ENCODE peak calls at places on chromosomes 6 and 20, in four cellular contexts. I, R, L and D are unnamed samples.

GRCh38 chr6:168155193-168155592 is 76.2 kb upstream of the FRMD1 start:
- DNase-seq in I (no peak), R (peak), L (no peak), D (no peak)

GRCh38 chr6:14354919-14355572 is 237.5 kb downstream of the CD83 start:
- DNase-seq in I (no peak), R (no peak), L (no peak), D (no peak)

GRCh38 chr20:37243937-37244571 is 17.6 kb downstream of the GHRH start:
- DNase-seq in I (peak), R (no peak), L (no peak), D (no peak)

GRCh38 chr20:50321797-50322480 is 131.3 kb downstream of the CEBPB start:
- DNase-seq in I (no peak), R (no peak), L (no peak), D (no peak)

GRCh38 chr6:133978896-133979240 is 25.8 kb downstream of the TBPL1 start:
- DNase-seq in I (no peak), R (no peak), L (no peak), D (no peak)

GRCh38 chr6:92110390-92110789 is 1309.0 kb downstream of the EPHA7 start:
- DNase-seq in I (no peak), R (no peak), L (no peak), D (no peak)

GRCh38 chr20:48339147-48339985 is 488.4 kb downstream of the PREX1 start:
- DNase-seq in I (no peak), R (no peak), L (peak), D (no peak)

GRCh38 chr20:34581341-34582189 is 23.0 kb downstream of the MAP1LC3A start:
- DNase-seq in I (no peak), R (peak), L (peak), D (no peak)

GRCh38 chr20:63265891-63266515 is 6.6 kb upstream of the ARFGAP1 start:
- DNase-seq in I (no peak), R (no peak), L (no peak), D (no peak)

GRCh38 chr6:127015858-127016257 is 102.6 kb upstream of the RSPO3 start:
- DNase-seq in I (no peak), R (no peak), L (no peak), D (no peak)

GRCh38 chr6:101268541-101268940 is 125.0 kb upstream of the GRIK2 start:
- DNase-seq in I (no peak), R (no peak), L (no peak), D (no peak)

GRCh38 chr6:155188707-155189496 is 74.9 kb upstream of the CLDN20 start:
- DNase-seq in I (no peak), R (no peak), L (no peak), D (no peak)
- TF ChIP-seq CTCF in I (no peak), R (no peak), L (no peak), D (no peak)

GRCh38 chr6:138520463-138520862 is 21.2 kb upstream of the NHSL1 start:
- DNase-seq in I (no peak), R (no peak), L (no peak), D (no peak)
- TF ChIP-seq CTCF in I (peak), R (peak), L (peak), D (peak)

GRCh38 chr6:65259982-65260381 is 447.0 kb downstream of the EYS start:
- DNase-seq in I (no peak), R (no peak), L (no peak), D (no peak)

DNA sequence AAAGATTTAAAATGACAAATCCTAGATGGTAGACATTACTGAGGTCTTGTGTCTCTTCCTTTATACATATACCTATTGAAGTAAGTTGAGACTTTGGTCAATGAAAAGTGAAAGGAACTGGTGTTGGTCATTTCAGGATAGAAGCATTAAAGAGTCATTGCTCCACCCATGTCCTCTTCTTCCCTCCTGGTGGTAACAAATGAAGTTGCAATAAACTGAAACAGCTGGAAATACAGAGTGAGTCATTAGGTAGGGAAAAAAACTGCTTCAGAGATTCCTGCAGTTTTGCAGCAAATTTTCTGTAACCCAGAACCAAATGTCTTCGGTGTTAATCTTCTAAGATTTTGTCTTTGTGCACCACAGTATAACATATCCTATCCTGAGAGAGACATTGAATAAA is 447.9 kb downstream of the EYS start:
- DNase-seq in I (no peak), R (no peak), L (no peak), D (no peak)
- TF ChIP-seq CTCF in I (peak), R (peak), L (no peak), D (peak)

DNA sequence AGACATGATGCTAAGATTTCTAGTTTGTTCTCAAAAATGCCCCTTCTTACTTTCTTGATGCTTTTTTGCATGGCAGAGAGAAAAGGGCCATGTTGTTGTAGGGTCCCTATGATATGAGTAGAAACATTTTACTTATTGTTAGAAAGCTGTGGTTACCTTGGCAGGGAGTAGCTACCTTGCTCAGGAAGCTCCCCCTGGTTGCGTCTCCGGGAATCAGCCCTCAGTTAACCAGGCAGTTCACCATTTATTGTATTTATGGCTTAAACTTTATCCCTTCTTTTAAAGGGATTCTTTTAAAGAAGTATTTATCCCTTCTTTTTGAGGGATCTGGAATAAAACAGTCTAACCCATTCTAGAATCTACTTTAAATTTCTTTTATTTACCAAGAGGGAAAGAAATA is 113.9 kb upstream of the PROKR2 start:
- DNase-seq in I (no peak), R (no peak), L (no peak), D (no peak)
- TF ChIP-seq CTCF in I (peak), R (no peak), L (no peak), D (no peak)

GRCh38 chr6:167045828-167046580 is 46.8 kb downstream of the CEP43 start:
- DNase-seq in I (no peak), R (no peak), L (no peak), D (no peak)
- TF ChIP-seq CTCF in I (peak), R (no peak), L (no peak), D (peak)

GRCh38 chr6:34985236-34985635 is 96.2 kb downstream of the ANKS1A start:
- DNase-seq in I (no peak), R (no peak), L (peak), D (no peak)

GRCh38 chr6:34984416-34984815 is 95.4 kb downstream of the ANKS1A start:
- DNase-seq in I (no peak), R (no peak), L (no peak), D (no peak)

GRCh38 chr6:34981951-34982350 is 92.9 kb downstream of the ANKS1A start:
- DNase-seq in I (no peak), R (no peak), L (no peak), D (no peak)

GRCh38 chr6:34979994-34980393 is 90.9 kb downstream of the ANKS1A start:
- DNase-seq in I (no peak), R (no peak), L (no peak), D (no peak)

GRCh38 chr6:34982424-34982852 is 93.4 kb downstream of the ANKS1A start:
- DNase-seq in I (no peak), R (no peak), L (no peak), D (no peak)
- TF ChIP-seq CTCF in I (peak), R (peak), L (peak), D (no peak)

DNA sequence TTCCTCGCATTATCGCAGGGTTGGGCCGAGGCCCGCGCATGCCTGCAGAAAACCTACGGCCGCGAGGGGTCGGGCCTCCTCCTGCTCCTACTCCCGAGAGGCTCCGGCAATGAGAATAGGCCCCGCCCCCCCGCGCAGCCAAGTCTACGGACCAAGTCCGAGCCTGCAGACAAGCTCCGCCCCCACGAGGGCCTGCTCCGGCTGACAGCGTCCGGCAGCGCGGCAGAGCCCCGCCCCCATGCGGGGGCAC is 3.1 kb upstream of the GPSM3 start:
- DNase-seq in I (peak), R (peak), L (no peak), D (peak)
- TF ChIP-seq CTCF in I (peak), R (peak), L (peak), D (no peak)

GRCh38 chr6:150029276-150029675 is 3.9 kb upstream of the RAET1L start:
- DNase-seq in I (no peak), R (no peak), L (no peak), D (no peak)

GRCh38 chr6:150027806-150028565 is 2.7 kb upstream of the RAET1L start:
- DNase-seq in I (no peak), R (no peak), L (no peak), D (no peak)

GRCh38 chr6:150026976-150027805 is 1.9 kb upstream of the RAET1L start:
- DNase-seq in I (no peak), R (no peak), L (no peak), D (no peak)

GRCh38 chr6:150029749-150030148 is 4.4 kb upstream of the RAET1L start:
- DNase-seq in I (no peak), R (no peak), L (no peak), D (no peak)

DNA sequence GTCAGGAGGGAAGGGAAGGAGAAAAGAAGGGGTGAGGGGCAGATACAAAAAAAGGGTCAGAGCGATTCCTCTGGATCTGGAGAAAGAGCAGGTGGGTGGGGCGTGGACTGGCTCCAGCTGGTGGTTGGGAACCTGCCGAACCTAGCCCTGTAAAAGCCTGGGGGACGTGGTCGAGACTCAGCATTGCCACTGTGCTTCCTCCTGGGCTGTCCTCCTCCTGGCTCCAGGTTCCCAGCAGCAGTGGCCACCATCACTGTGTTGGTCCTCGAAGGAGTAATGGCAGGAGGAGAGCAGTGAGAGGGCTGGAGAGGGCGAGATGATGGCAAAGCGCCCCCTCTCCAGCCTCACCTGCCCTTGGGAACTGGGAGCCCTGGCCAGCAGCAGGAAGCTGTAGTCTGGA is 3.5 kb upstream of the RAET1L start:
- DNase-seq in I (no peak), R (no peak), L (no peak), D (no peak)
- TF ChIP-seq CTCF in I (no peak), R (no peak), L (no peak), D (no peak)

GRCh38 chr20:46377532-46377931 is 28.9 kb downstream of the ELMO2 start:
- DNase-seq in I (no peak), R (no peak), L (no peak), D (no peak)
- TF ChIP-seq CTCF in I (no peak), R (no peak), L (no peak), D (no peak)